ENCODE peak calls at places on chromosome 15, in eight cellular contexts. One of them, this sample, is unnamed.

GRCh38 chr15:69793783-69794451 is 303.8 kb downstream of the TLE3 start:
- DNase-seq in left ventricle myocardium superior: no peak
- DNase-seq in iris pigment epithelial cell: no peak
- DNase-seq in mesenteric fat pad: peak; percentile 47
- DNase-seq in RPMI8226: no peak
- DNase-seq in NCI-H524: no peak
- DNase-seq in activated CD4-positive, alpha-beta T cell treated with anti-CD3 and anti-CD28 coated beads, Interleukin-2, amount 50 U/mL, for 4 hours: no peak
- DNase-seq in activated effector memory CD4-positive, alpha-beta T cell treated with Interleukin-2 at 50 U/mL for 16 hours: no peak
- DNase-seq in this sample: no peak

GRCh38 chr15:67832031-67832551 is 6.8 kb downstream of the SKOR1 start:
- DNase-seq in left ventricle myocardium superior: no peak
- DNase-seq in iris pigment epithelial cell: no peak
- DNase-seq in mesenteric fat pad: no peak
- DNase-seq in RPMI8226: peak; percentile 60
- DNase-seq in NCI-H524: no peak
- DNase-seq in activated CD4-positive, alpha-beta T cell treated with anti-CD3 and anti-CD28 coated beads, Interleukin-2, amount 50 U/mL, for 4 hours: no peak
- DNase-seq in activated effector memory CD4-positive, alpha-beta T cell treated with Interleukin-2 at 50 U/mL for 16 hours: no peak
- DNase-seq in this sample: no peak

GRCh38 chr15:66193066-66193465 is 60.5 kb downstream of the MEGF11 start:
- DNase-seq in left ventricle myocardium superior: no peak
- DNase-seq in iris pigment epithelial cell: no peak
- DNase-seq in mesenteric fat pad: no peak
- DNase-seq in RPMI8226: no peak
- DNase-seq in NCI-H524: no peak
- DNase-seq in activated CD4-positive, alpha-beta T cell treated with anti-CD3 and anti-CD28 coated beads, Interleukin-2, amount 50 U/mL, for 4 hours: no peak
- DNase-seq in activated effector memory CD4-positive, alpha-beta T cell treated with Interleukin-2 at 50 U/mL for 16 hours: no peak
- DNase-seq in this sample: no peak

GRCh38 chr15:73464602-73465001 is 21.6 kb downstream of the REC114 start:
- DNase-seq in left ventricle myocardium superior: no peak
- DNase-seq in iris pigment epithelial cell: no peak
- DNase-seq in mesenteric fat pad: no peak
- DNase-seq in RPMI8226: no peak
- DNase-seq in NCI-H524: no peak
- DNase-seq in activated CD4-positive, alpha-beta T cell treated with anti-CD3 and anti-CD28 coated beads, Interleukin-2, amount 50 U/mL, for 4 hours: no peak
- DNase-seq in activated effector memory CD4-positive, alpha-beta T cell treated with Interleukin-2 at 50 U/mL for 16 hours: no peak
- DNase-seq in this sample: no peak

GRCh38 chr15:100767002-100767825 is 112.4 kb upstream of the ALDH1A3 start:
- DNase-seq in left ventricle myocardium superior: no peak
- DNase-seq in iris pigment epithelial cell: no peak
- DNase-seq in mesenteric fat pad: peak; percentile 68
- DNase-seq in RPMI8226: no peak
- DNase-seq in NCI-H524: no peak
- DNase-seq in activated CD4-positive, alpha-beta T cell treated with anti-CD3 and anti-CD28 coated beads, Interleukin-2, amount 50 U/mL, for 4 hours: no peak
- DNase-seq in activated effector memory CD4-positive, alpha-beta T cell treated with Interleukin-2 at 50 U/mL for 16 hours: no peak
- DNase-seq in this sample: no peak

GRCh38 chr15:51401872-51402517 is 60.5 kb downstream of the GLDN start:
- DNase-seq in left ventricle myocardium superior: peak; percentile 49
- DNase-seq in iris pigment epithelial cell: peak; percentile 40
- DNase-seq in mesenteric fat pad: no peak
- DNase-seq in RPMI8226: peak; percentile 49
- DNase-seq in NCI-H524: no peak
- DNase-seq in activated CD4-positive, alpha-beta T cell treated with anti-CD3 and anti-CD28 coated beads, Interleukin-2, amount 50 U/mL, for 4 hours: no peak
- DNase-seq in activated effector memory CD4-positive, alpha-beta T cell treated with Interleukin-2 at 50 U/mL for 16 hours: no peak
- DNase-seq in this sample: no peak

GRCh38 chr15:62306851-62307504 is 141.9 kb upstream of the C2CD4B start:
- DNase-seq in left ventricle myocardium superior: peak; percentile 57
- DNase-seq in iris pigment epithelial cell: peak; percentile 77
- DNase-seq in mesenteric fat pad: no peak
- DNase-seq in RPMI8226: peak; percentile 83
- DNase-seq in NCI-H524: peak; percentile 73
- DNase-seq in activated CD4-positive, alpha-beta T cell treated with anti-CD3 and anti-CD28 coated beads, Interleukin-2, amount 50 U/mL, for 4 hours: no peak
- DNase-seq in activated effector memory CD4-positive, alpha-beta T cell treated with Interleukin-2 at 50 U/mL for 16 hours: no peak
- DNase-seq in this sample: no peak

GRCh38 chr15:85671156-85671555 is 123.6 kb downstream of the KLHL25 start:
- DNase-seq in left ventricle myocardium superior: no peak
- DNase-seq in iris pigment epithelial cell: no peak
- DNase-seq in mesenteric fat pad: no peak
- DNase-seq in RPMI8226: no peak
- DNase-seq in NCI-H524: no peak
- DNase-seq in activated CD4-positive, alpha-beta T cell treated with anti-CD3 and anti-CD28 coated beads, Interleukin-2, amount 50 U/mL, for 4 hours: no peak
- DNase-seq in activated effector memory CD4-positive, alpha-beta T cell treated with Interleukin-2 at 50 U/mL for 16 hours: no peak
- DNase-seq in this sample: no peak

GRCh38 chr15:83843511-83843910 is 189.6 kb downstream of the ADAMTSL3 start:
- DNase-seq in left ventricle myocardium superior: peak; percentile 66
- DNase-seq in iris pigment epithelial cell: peak; percentile 66
- DNase-seq in mesenteric fat pad: no peak
- DNase-seq in RPMI8226: no peak
- DNase-seq in NCI-H524: no peak
- DNase-seq in activated CD4-positive, alpha-beta T cell treated with anti-CD3 and anti-CD28 coated beads, Interleukin-2, amount 50 U/mL, for 4 hours: no peak
- DNase-seq in activated effector memory CD4-positive, alpha-beta T cell treated with Interleukin-2 at 50 U/mL for 16 hours: no peak
- DNase-seq in this sample: no peak

GRCh38 chr15:92393287-92393993 is at the start of gene ST8SIA2:
- DNase-seq in left ventricle myocardium superior: peak; percentile 64
- DNase-seq in iris pigment epithelial cell: no peak
- DNase-seq in mesenteric fat pad: no peak
- DNase-seq in RPMI8226: peak; percentile 87
- DNase-seq in NCI-H524: peak; percentile 51
- DNase-seq in activated CD4-positive, alpha-beta T cell treated with anti-CD3 and anti-CD28 coated beads, Interleukin-2, amount 50 U/mL, for 4 hours: no peak
- DNase-seq in activated effector memory CD4-positive, alpha-beta T cell treated with Interleukin-2 at 50 U/mL for 16 hours: no peak
- DNase-seq in this sample: no peak

GRCh38 chr15:26838742-26839460 is 28.0 kb upstream of the GABRA5 start:
- DNase-seq in left ventricle myocardium superior: no peak
- DNase-seq in iris pigment epithelial cell: no peak
- DNase-seq in mesenteric fat pad: no peak
- DNase-seq in RPMI8226: peak; percentile 18
- DNase-seq in NCI-H524: peak; percentile 30
- DNase-seq in activated CD4-positive, alpha-beta T cell treated with anti-CD3 and anti-CD28 coated beads, Interleukin-2, amount 50 U/mL, for 4 hours: no peak
- DNase-seq in activated effector memory CD4-positive, alpha-beta T cell treated with Interleukin-2 at 50 U/mL for 16 hours: no peak
- DNase-seq in this sample: no peak

GRCh38 chr15:73225358-73226015 is 143.3 kb downstream of the HCN4 start:
- DNase-seq in left ventricle myocardium superior: no peak
- DNase-seq in iris pigment epithelial cell: no peak
- DNase-seq in mesenteric fat pad: no peak
- DNase-seq in RPMI8226: no peak
- DNase-seq in NCI-H524: no peak
- DNase-seq in activated CD4-positive, alpha-beta T cell treated with anti-CD3 and anti-CD28 coated beads, Interleukin-2, amount 50 U/mL, for 4 hours: peak; percentile 21
- DNase-seq in activated effector memory CD4-positive, alpha-beta T cell treated with Interleukin-2 at 50 U/mL for 16 hours: peak; percentile 51
- DNase-seq in this sample: no peak

GRCh38 chr15:70585707-70586034 is 177.7 kb downstream of the UACA start:
- DNase-seq in left ventricle myocardium superior: no peak
- DNase-seq in iris pigment epithelial cell: no peak
- DNase-seq in mesenteric fat pad: no peak
- DNase-seq in RPMI8226: no peak
- DNase-seq in NCI-H524: no peak
- DNase-seq in activated CD4-positive, alpha-beta T cell treated with anti-CD3 and anti-CD28 coated beads, Interleukin-2, amount 50 U/mL, for 4 hours: peak; percentile 7
- DNase-seq in activated effector memory CD4-positive, alpha-beta T cell treated with Interleukin-2 at 50 U/mL for 16 hours: no peak
- DNase-seq in this sample: no peak

GRCh38 chr15:68550498-68551295 is 28.1 kb upstream of the CORO2B start:
- DNase-seq in left ventricle myocardium superior: peak; percentile 83
- DNase-seq in iris pigment epithelial cell: peak; percentile 33
- DNase-seq in mesenteric fat pad: no peak
- DNase-seq in RPMI8226: peak; percentile 80
- DNase-seq in NCI-H524: peak; percentile 52
- DNase-seq in activated CD4-positive, alpha-beta T cell treated with anti-CD3 and anti-CD28 coated beads, Interleukin-2, amount 50 U/mL, for 4 hours: peak; percentile 71
- DNase-seq in activated effector memory CD4-positive, alpha-beta T cell treated with Interleukin-2 at 50 U/mL for 16 hours: peak; percentile 48
- DNase-seq in this sample: peak; percentile 67

GRCh38 chr15:76101655-76102054 is 41.9 kb downstream of the TMEM266 start:
- DNase-seq in left ventricle myocardium superior: no peak
- DNase-seq in iris pigment epithelial cell: no peak
- DNase-seq in mesenteric fat pad: no peak
- DNase-seq in RPMI8226: no peak
- DNase-seq in NCI-H524: no peak
- DNase-seq in activated CD4-positive, alpha-beta T cell treated with anti-CD3 and anti-CD28 coated beads, Interleukin-2, amount 50 U/mL, for 4 hours: no peak
- DNase-seq in activated effector memory CD4-positive, alpha-beta T cell treated with Interleukin-2 at 50 U/mL for 16 hours: no peak
- DNase-seq in this sample: no peak

GRCh38 chr15:85702321-85703230 is 92.1 kb downstream of the KLHL25 start:
- DNase-seq in left ventricle myocardium superior: no peak
- DNase-seq in iris pigment epithelial cell: peak; percentile 83
- DNase-seq in mesenteric fat pad: no peak
- DNase-seq in RPMI8226: no peak
- DNase-seq in NCI-H524: no peak
- DNase-seq in activated CD4-positive, alpha-beta T cell treated with anti-CD3 and anti-CD28 coated beads, Interleukin-2, amount 50 U/mL, for 4 hours: no peak
- DNase-seq in activated effector memory CD4-positive, alpha-beta T cell treated with Interleukin-2 at 50 U/mL for 16 hours: no peak
- DNase-seq in this sample: no peak

GRCh38 chr15:80849308-80849707 is 70.1 kb downstream of the CEMIP start:
- DNase-seq in left ventricle myocardium superior: no peak
- DNase-seq in iris pigment epithelial cell: peak; percentile 93
- DNase-seq in mesenteric fat pad: no peak
- DNase-seq in RPMI8226: no peak
- DNase-seq in NCI-H524: no peak
- DNase-seq in activated CD4-positive, alpha-beta T cell treated with anti-CD3 and anti-CD28 coated beads, Interleukin-2, amount 50 U/mL, for 4 hours: no peak
- DNase-seq in activated effector memory CD4-positive, alpha-beta T cell treated with Interleukin-2 at 50 U/mL for 16 hours: no peak
- DNase-seq in this sample: no peak

GRCh38 chr15:29690765-29691475 is 131.3 kb downstream of the TJP1 start:
- DNase-seq in left ventricle myocardium superior: no peak
- DNase-seq in iris pigment epithelial cell: peak; percentile 53
- DNase-seq in mesenteric fat pad: no peak
- DNase-seq in RPMI8226: no peak
- DNase-seq in NCI-H524: no peak
- DNase-seq in activated CD4-positive, alpha-beta T cell treated with anti-CD3 and anti-CD28 coated beads, Interleukin-2, amount 50 U/mL, for 4 hours: no peak
- DNase-seq in activated effector memory CD4-positive, alpha-beta T cell treated with Interleukin-2 at 50 U/mL for 16 hours: no peak
- DNase-seq in this sample: no peak

GRCh38 chr15:99429681-99430081 is 136.1 kb upstream of the MEF2A start:
- DNase-seq in left ventricle myocardium superior: no peak
- DNase-seq in iris pigment epithelial cell: no peak
- DNase-seq in mesenteric fat pad: peak; percentile 64
- DNase-seq in RPMI8226: no peak
- DNase-seq in NCI-H524: no peak
- DNase-seq in activated CD4-positive, alpha-beta T cell treated with anti-CD3 and anti-CD28 coated beads, Interleukin-2, amount 50 U/mL, for 4 hours: no peak
- DNase-seq in activated effector memory CD4-positive, alpha-beta T cell treated with Interleukin-2 at 50 U/mL for 16 hours: no peak
- DNase-seq in this sample: no peak

GRCh38 chr15:70504305-70504951 is 258.9 kb downstream of the UACA start:
- DNase-seq in left ventricle myocardium superior: peak; percentile 71
- DNase-seq in iris pigment epithelial cell: peak; percentile 61
- DNase-seq in mesenteric fat pad: no peak
- DNase-seq in RPMI8226: peak; percentile 99
- DNase-seq in NCI-H524: peak; percentile 51
- DNase-seq in activated CD4-positive, alpha-beta T cell treated with anti-CD3 and anti-CD28 coated beads, Interleukin-2, amount 50 U/mL, for 4 hours: no peak
- DNase-seq in activated effector memory CD4-positive, alpha-beta T cell treated with Interleukin-2 at 50 U/mL for 16 hours: no peak
- DNase-seq in this sample: no peak

GRCh38 chr15:77030928-77031375 is 36.0 kb downstream of the PSTPIP1 start:
- DNase-seq in left ventricle myocardium superior: peak; percentile 11
- DNase-seq in iris pigment epithelial cell: no peak
- DNase-seq in mesenteric fat pad: no peak
- DNase-seq in RPMI8226: no peak
- DNase-seq in NCI-H524: no peak
- DNase-seq in activated CD4-positive, alpha-beta T cell treated with anti-CD3 and anti-CD28 coated beads, Interleukin-2, amount 50 U/mL, for 4 hours: no peak
- DNase-seq in activated effector memory CD4-positive, alpha-beta T cell treated with Interleukin-2 at 50 U/mL for 16 hours: no peak
- DNase-seq in this sample: no peak

GRCh38 chr15:25249236-25250010 is 189.4 kb downstream of the UBE3A start:
- DNase-seq in left ventricle myocardium superior: peak; percentile 9
- DNase-seq in iris pigment epithelial cell: no peak
- DNase-seq in mesenteric fat pad: no peak
- DNase-seq in RPMI8226: no peak
- DNase-seq in NCI-H524: no peak
- DNase-seq in activated CD4-positive, alpha-beta T cell treated with anti-CD3 and anti-CD28 coated beads, Interleukin-2, amount 50 U/mL, for 4 hours: no peak
- DNase-seq in activated effector memory CD4-positive, alpha-beta T cell treated with Interleukin-2 at 50 U/mL for 16 hours: no peak
- DNase-seq in this sample: no peak

GRCh38 chr15:39156636-39157255 is 424.1 kb upstream of the THBS1 start:
- DNase-seq in left ventricle myocardium superior: peak; percentile 57
- DNase-seq in iris pigment epithelial cell: no peak
- DNase-seq in mesenteric fat pad: no peak
- DNase-seq in RPMI8226: no peak
- DNase-seq in NCI-H524: no peak
- DNase-seq in activated CD4-positive, alpha-beta T cell treated with anti-CD3 and anti-CD28 coated beads, Interleukin-2, amount 50 U/mL, for 4 hours: no peak
- DNase-seq in activated effector memory CD4-positive, alpha-beta T cell treated with Interleukin-2 at 50 U/mL for 16 hours: no peak
- DNase-seq in this sample: no peak

This sample was measured in T-helper 17 cell.